ENCODE peak calls at places on chromosomes 11 and 22, in five cellular contexts. W is GM12865, E is heart left ventricle, C is PC-9, K is transverse colon. U is an unnamed sample.

GRCh38 chr11:12826441-12826840 is 152.2 kb downstream of the TEAD1 start:
- DNase-seq in E (no peak), W (no peak), C (no peak), K (no peak), U (no peak)

GRCh38 chr22:49327411-49327810 is 500.3 kb downstream of the BRD1 start:
- DNase-seq in E (no peak), W (no peak), K (no peak), C (no peak), U (no peak)

GRCh38 chr11:115321602-115322289 is 182.5 kb downstream of the CADM1 start:
- DNase-seq in W (no peak), K (no peak), C (no peak), E (no peak), U (no peak)

GRCh38 chr22:41256898-41257260 is 16.1 kb upstream of the CHADL start:
- DNase-seq in E (no peak), W (no peak), K (no peak), C (peak; percentile 47), U (no peak)

GRCh38 chr11:44621784-44622183 is 56.3 kb downstream of the CD82 start:
- DNase-seq in W (no peak), K (no peak), E (no peak), C (no peak), U (no peak)

GRCh38 chr11:34270711-34271110 is 87.1 kb downstream of the ABTB2 start:
- DNase-seq in C (no peak), W (no peak), E (no peak), K (no peak), U (no peak)

GRCh38 chr11:2800655-2801531 is 84.7 kb downstream of the CDKN1C start:
- DNase-seq in C (no peak), K (peak; percentile 3), E (peak; percentile 16), W (no peak), U (no peak)

GRCh38 chr11:83612891-83613766 is 327.0 kb upstream of the CCDC90B start:
- DNase-seq in E (no peak), K (no peak), W (peak; percentile 69), C (no peak), U (no peak)

GRCh38 chr11:114607753-114608459 is 12.3 kb upstream of the NXPE4 start:
- DNase-seq in E (no peak), K (no peak), C (no peak), W (peak; percentile 87), U (no peak)

GRCh38 chr11:41431784-41432183 is 27.7 kb downstream of the LRRC4C start:
- DNase-seq in C (no peak), E (no peak), K (no peak), W (peak; percentile 31), U (peak; percentile 16)

GRCh38 chr11:297666-298405 is 1.5 kb downstream of the IFITM5 start:
- DNase-seq in W (peak; percentile 91), C (no peak), E (peak; percentile 53), K (no peak), U (no peak)

GRCh38 chr11:57641426-57641825 is 8.3 kb downstream of the YPEL4 start:
- DNase-seq in E (no peak), W (peak; percentile 67), C (no peak), K (no peak), U (peak; percentile 67)

GRCh38 chr11:112977620-112978212 is 16.5 kb downstream of the NCAM1 start:
- DNase-seq in K (no peak), E (no peak), W (no peak), C (no peak), U (no peak)

GRCh38 chr11:26946209-26946828 is 47.6 kb upstream of the FIBIN start:
- DNase-seq in W (no peak), K (no peak), E (no peak), C (no peak), U (no peak)

GRCh38 chr11:821513-822371 is 3.0 kb downstream of the PNPLA2 start:
- DNase-seq in K (no peak), W (no peak), C (no peak), E (peak; percentile 74), U (no peak)

GRCh38 chr22:33051960-33052839 is 6.0 kb downstream of the SYN3 start:
- DNase-seq in E (no peak), W (no peak), C (no peak), K (no peak), U (no peak)

GRCh38 chr11:76543006-76543703 is 98.3 kb downstream of the EMSY start:
- DNase-seq in C (no peak), W (no peak), E (peak; percentile 54), K (no peak), U (no peak)

GRCh38 chr11:68872216-68873003 is 30.7 kb upstream of the CPT1A start:
- DNase-seq in E (no peak), W (no peak), K (no peak), C (no peak), U (no peak)

GRCh38 chr11:87445002-87445401 is 407.3 kb downstream of the TMEM135 start:
- DNase-seq in W (no peak), E (no peak), K (no peak), C (no peak), U (no peak)

GRCh38 chr22:46444390-46444854 is 93.0 kb downstream of the CELSR1 start:
- DNase-seq in K (no peak), E (no peak), C (no peak), W (no peak), U (no peak)

GRCh38 chr22:38935023-38935422 is 22.4 kb upstream of the APOBEC3A start:
- DNase-seq in E (peak; percentile 83), C (peak; percentile 95), K (peak; percentile 99), W (no peak), U (no peak)

GRCh38 chr11:67662806-67663514 is 11.5 kb downstream of the ALDH3B2 start:
- DNase-seq in W (no peak), C (no peak), E (no peak), K (no peak), U (no peak)

GRCh38 chr11:119101367-119101758 is 290 bp downstream of the DPAGT1 start:
- DNase-seq in K (peak; percentile 44), C (no peak), E (no peak), W (peak; percentile 73), U (no peak)

DNA sequence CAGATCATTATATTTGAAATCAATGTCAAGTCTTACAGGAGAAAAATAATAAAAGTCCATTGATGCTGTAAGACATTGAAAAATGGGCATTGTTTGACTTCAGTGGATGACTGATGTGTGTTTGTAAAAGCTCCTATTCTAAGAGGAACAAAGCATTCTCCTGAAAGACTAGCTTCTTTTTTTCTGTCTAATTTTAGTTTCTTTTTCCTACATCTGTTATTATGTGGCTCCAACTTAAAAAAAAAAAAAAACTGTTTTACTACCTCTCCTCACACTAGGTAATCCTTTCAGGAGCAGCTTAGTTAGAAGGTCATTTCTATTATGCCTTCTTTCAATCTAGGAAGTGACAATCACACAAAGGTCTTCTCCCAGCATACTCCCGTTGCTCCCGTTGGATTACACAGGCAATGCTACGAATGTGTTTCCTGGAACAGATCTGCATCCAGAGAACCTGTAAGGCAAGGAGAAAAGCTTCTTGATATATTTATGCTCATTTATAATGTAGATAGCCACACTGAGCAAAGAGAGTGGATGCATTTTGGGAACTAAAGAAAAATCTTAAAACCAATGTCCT is 595.1 kb upstream of the CCDC179 start:
- DNase-seq in C (no peak), K (no peak), W (no peak), E (no peak), U (no peak)
- H3K4me3 ChIP-seq in C (no peak overlapping the region), K (no peak overlapping the region), W (no peak overlapping the region), E (no peak overlapping the region), U (no peak overlapping the region)

GRCh38 chr11:85132839-85133238 is 494.3 kb downstream of the DLG2 start:
- DNase-seq in W (no peak), C (no peak), K (no peak), E (no peak), U (no peak)
- H3K4me3 ChIP-seq in W (no peak overlapping the region), C (no peak overlapping the region), K (no peak overlapping the region), E (peak overlapping the region; percentile 15), U (no peak overlapping the region)

GRCh38 chr11:102316505-102316904 is 779 bp upstream of the BIRC3 start:
- DNase-seq in K (no peak), W (peak; percentile 64), E (no peak), C (no peak), U (no peak)
- H3K4me3 ChIP-seq in K (no peak overlapping the region), W (peak overlapping the region; percentile 68), E (no peak overlapping the region), C (peak overlapping the region; percentile 67), U (peak overlapping the region; percentile 71)

GRCh38 chr22:45418056-45418769 is 4.7 kb downstream of the RIBC2 start:
- DNase-seq in W (no peak), E (no peak), K (no peak), C (no peak), U (no peak)

GRCh38 chr22:45407793-45408192 is 5.6 kb downstream of the SMC1B start:
- DNase-seq in K (no peak), E (no peak), W (no peak), C (no peak), U (no peak)

GRCh38 chr22:45413013-45413367 is 409 bp downstream of the SMC1B start:
- DNase-seq in W (no peak), E (no peak), K (no peak), C (no peak), U (no peak)

GRCh38 chr22:45418770-45419138 is 5.3 kb downstream of the RIBC2 start:
- DNase-seq in W (no peak), K (no peak), C (no peak), E (no peak), U (no peak)

GRCh38 chr22:45413368-45414211 is at the start of the genes RIBC2 and SMC1B:
- DNase-seq in C (peak; percentile 81), W (peak; percentile 97), K (peak; percentile 80), E (peak; percentile 81), U (peak; percentile 89)
- H3K4me3 ChIP-seq in C (peak within 1 kb of the TSS; percentile 73), W (peak within 1 kb of the TSS; percentile 83), K (peak within 1 kb of the TSS; percentile 39), E (peak within 1 kb of the TSS; percentile 47), U (peak within 1 kb of the TSS; percentile 65)

GRCh38 chr22:19766506-19767426 is 6.2 kb downstream of the TBX1 start:
- DNase-seq in C (peak; percentile 54), K (peak; percentile 60), W (peak; percentile 34), E (no peak), U (no peak)
- H3K4me3 ChIP-seq in C (peak overlapping the region; percentile 48), K (peak overlapping the region; percentile 26), W (no peak overlapping the region), E (peak overlapping the region; percentile 46), U (no peak overlapping the region)

DNA sequence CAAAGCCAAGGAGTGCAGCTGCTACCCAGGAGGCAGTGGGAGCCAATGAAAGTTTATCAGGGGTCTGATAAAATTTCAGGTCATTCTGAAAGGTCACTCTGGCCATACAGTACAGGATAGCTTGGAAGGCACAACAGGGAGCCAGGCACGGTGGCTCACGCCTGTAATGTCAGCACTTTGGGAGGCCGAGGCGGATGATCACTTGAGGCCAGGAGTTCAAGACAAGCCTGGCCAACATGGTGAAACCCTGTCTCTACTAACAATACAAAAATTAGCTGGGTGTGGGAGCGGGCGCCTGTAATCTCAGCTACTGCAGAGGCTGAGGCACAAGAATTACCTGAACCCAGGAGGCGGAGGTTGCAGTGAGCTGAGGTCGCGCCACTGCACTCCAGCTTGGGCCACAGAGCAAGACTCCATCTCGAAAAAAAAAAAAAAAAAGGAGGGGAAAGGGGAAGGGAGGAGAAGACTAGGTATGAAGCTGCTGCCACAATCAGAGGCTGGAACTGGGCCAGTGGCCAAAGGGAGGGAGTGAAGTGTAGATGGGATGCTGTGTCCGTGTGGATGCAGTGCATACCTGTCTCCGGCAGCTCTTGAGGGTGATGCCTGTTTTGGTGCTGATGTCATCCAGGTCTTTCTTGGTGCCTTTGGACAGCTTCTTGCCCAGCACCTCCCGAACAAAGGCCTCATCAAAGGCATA is 1.1 kb downstream of the FIBP start:
- DNase-seq in C (no peak), W (no peak), K (peak; percentile 29), E (no peak), U (no peak)
- H3K4me3 ChIP-seq in C (peak overlapping the region; percentile 80), W (peak overlapping the region; percentile 78), K (peak overlapping the region; percentile 57), E (peak overlapping the region; percentile 73), U (peak overlapping the region; percentile 92)

GRCh38 chr11:64875369-64876225 is 2.8 kb downstream of the EHD1 start:
- DNase-seq in C (no peak), K (no peak), W (peak; percentile 51), E (no peak), U (no peak)
- H3K4me3 ChIP-seq in C (peak overlapping the region; percentile 68), K (peak overlapping the region; percentile 66), W (peak overlapping the region; percentile 86), E (peak overlapping the region; percentile 91), U (no peak overlapping the region)

U was measured in Jurkat, Clone E6-1.